ENCODE peak calls at places on chromosome 3, in five cellular contexts. One of them, this sample, is unnamed.

GRCh38 chr3:13019243-13019701 is 54.0 kb downstream of the IQSEC1 start:
- DNase-seq in HFFc6: peak
- DNase-seq in CD4-positive, CD25-positive, alpha-beta regulatory T cell: no peak
- DNase-seq in activated T-cell treated with anti-CD3 and anti-CD28 coated beads, Interleukin-2, amount 50 U/mL, for 4 hours: no peak
- DNase-seq in cardiac muscle cell: peak
- DNase-seq in this sample: no peak

GRCh38 chr3:10760199-10760598 is 55.8 kb upstream of the SLC6A11 start:
- DNase-seq in cardiac muscle cell: no peak
- DNase-seq in activated T-cell treated with anti-CD3 and anti-CD28 coated beads, Interleukin-2, amount 50 U/mL, for 4 hours: no peak
- DNase-seq in HFFc6: no peak
- DNase-seq in CD4-positive, CD25-positive, alpha-beta regulatory T cell: no peak
- DNase-seq in this sample: no peak

GRCh38 chr3:109413049-109413448 is 75.7 kb upstream of the DPPA4 start:
- DNase-seq in HFFc6: no peak
- DNase-seq in activated T-cell treated with anti-CD3 and anti-CD28 coated beads, Interleukin-2, amount 50 U/mL, for 4 hours: no peak
- DNase-seq in cardiac muscle cell: no peak
- DNase-seq in CD4-positive, CD25-positive, alpha-beta regulatory T cell: no peak
- DNase-seq in this sample: no peak

GRCh38 chr3:72584262-72584661 is 264.0 kb downstream of the SHQ1 start:
- DNase-seq in activated T-cell treated with anti-CD3 and anti-CD28 coated beads, Interleukin-2, amount 50 U/mL, for 4 hours: no peak
- DNase-seq in cardiac muscle cell: no peak
- DNase-seq in CD4-positive, CD25-positive, alpha-beta regulatory T cell: no peak
- DNase-seq in HFFc6: no peak
- DNase-seq in this sample: no peak

GRCh38 chr3:23612296-23612891 is 193.4 kb upstream of the UBE2E1 start:
- DNase-seq in CD4-positive, CD25-positive, alpha-beta regulatory T cell: no peak
- DNase-seq in cardiac muscle cell: peak
- DNase-seq in activated T-cell treated with anti-CD3 and anti-CD28 coated beads, Interleukin-2, amount 50 U/mL, for 4 hours: no peak
- DNase-seq in HFFc6: peak
- DNase-seq in this sample: no peak

GRCh38 chr3:31277582-31277981 is 255.1 kb upstream of the STT3B start:
- DNase-seq in HFFc6: peak
- DNase-seq in cardiac muscle cell: no peak
- DNase-seq in CD4-positive, CD25-positive, alpha-beta regulatory T cell: no peak
- DNase-seq in activated T-cell treated with anti-CD3 and anti-CD28 coated beads, Interleukin-2, amount 50 U/mL, for 4 hours: no peak
- DNase-seq in this sample: no peak

GRCh38 chr3:79672075-79672474 is 95.7 kb downstream of the ROBO1 start:
- DNase-seq in cardiac muscle cell: no peak
- DNase-seq in HFFc6: no peak
- DNase-seq in activated T-cell treated with anti-CD3 and anti-CD28 coated beads, Interleukin-2, amount 50 U/mL, for 4 hours: no peak
- DNase-seq in CD4-positive, CD25-positive, alpha-beta regulatory T cell: no peak
- DNase-seq in this sample: no peak

GRCh38 chr3:49298511-49298910 is 21.5 kb upstream of the C3orf62 start:
- DNase-seq in activated T-cell treated with anti-CD3 and anti-CD28 coated beads, Interleukin-2, amount 50 U/mL, for 4 hours: no peak
- DNase-seq in cardiac muscle cell: no peak
- DNase-seq in HFFc6: no peak
- DNase-seq in CD4-positive, CD25-positive, alpha-beta regulatory T cell: no peak
- DNase-seq in this sample: no peak

GRCh38 chr3:134718736-134719135 is 67.9 kb upstream of the KY start:
- DNase-seq in CD4-positive, CD25-positive, alpha-beta regulatory T cell: no peak
- DNase-seq in cardiac muscle cell: no peak
- DNase-seq in HFFc6: no peak
- DNase-seq in activated T-cell treated with anti-CD3 and anti-CD28 coated beads, Interleukin-2, amount 50 U/mL, for 4 hours: no peak
- DNase-seq in this sample: no peak

GRCh38 chr3:7038394-7038793 is 177.5 kb downstream of the GRM7 start:
- DNase-seq in CD4-positive, CD25-positive, alpha-beta regulatory T cell: no peak
- DNase-seq in activated T-cell treated with anti-CD3 and anti-CD28 coated beads, Interleukin-2, amount 50 U/mL, for 4 hours: no peak
- DNase-seq in HFFc6: no peak
- DNase-seq in cardiac muscle cell: no peak
- DNase-seq in this sample: no peak

GRCh38 chr3:179734497-179735281 is 81.8 kb downstream of the USP13 start:
- DNase-seq in activated T-cell treated with anti-CD3 and anti-CD28 coated beads, Interleukin-2, amount 50 U/mL, for 4 hours: no peak
- DNase-seq in cardiac muscle cell: no peak
- DNase-seq in HFFc6: no peak
- DNase-seq in CD4-positive, CD25-positive, alpha-beta regulatory T cell: no peak
- DNase-seq in this sample: no peak

GRCh38 chr3:72270072-72270611 is 485.2 kb upstream of the PROK2 start:
- DNase-seq in activated T-cell treated with anti-CD3 and anti-CD28 coated beads, Interleukin-2, amount 50 U/mL, for 4 hours: no peak
- DNase-seq in cardiac muscle cell: peak
- DNase-seq in HFFc6: peak
- DNase-seq in CD4-positive, CD25-positive, alpha-beta regulatory T cell: no peak
- DNase-seq in this sample: no peak

GRCh38 chr3:72964633-72965032 is 32.0 kb upstream of the PPP4R2 start:
- DNase-seq in activated T-cell treated with anti-CD3 and anti-CD28 coated beads, Interleukin-2, amount 50 U/mL, for 4 hours: no peak
- DNase-seq in cardiac muscle cell: no peak
- DNase-seq in CD4-positive, CD25-positive, alpha-beta regulatory T cell: peak
- DNase-seq in HFFc6: no peak
- DNase-seq in this sample: no peak

GRCh38 chr3:28151608-28152228 is 89.7 kb upstream of the CMC1 start:
- DNase-seq in HFFc6: no peak
- DNase-seq in cardiac muscle cell: no peak
- DNase-seq in CD4-positive, CD25-positive, alpha-beta regulatory T cell: no peak
- DNase-seq in activated T-cell treated with anti-CD3 and anti-CD28 coated beads, Interleukin-2, amount 50 U/mL, for 4 hours: no peak
- DNase-seq in this sample: no peak

GRCh38 chr3:167787440-167787839 is 51.9 kb downstream of the SERPINI1 start:
- DNase-seq in HFFc6: no peak
- DNase-seq in activated T-cell treated with anti-CD3 and anti-CD28 coated beads, Interleukin-2, amount 50 U/mL, for 4 hours: no peak
- DNase-seq in CD4-positive, CD25-positive, alpha-beta regulatory T cell: no peak
- DNase-seq in cardiac muscle cell: no peak
- DNase-seq in this sample: no peak

This sample was measured in naive thymus-derived CD4-positive, alpha-beta T cell.